ENCODE peak calls at places on chromosomes 16 and 17, in nine cellular contexts. One of them, this sample, is unnamed. For H3K27me3, the result is how much of the 10 kb centered on the place peaks cover.

GRCh38 chr16:31429314-31429713 is 1.2 kb upstream of the COX6A2 start:
- DNase-seq in uterus: no peak
- DNase-seq in fibroblast of lung: no peak
- DNase-seq in endothelial cell of umbilical vein: no peak
- DNase-seq in esophagus squamous epithelium: no peak
- DNase-seq in neural progenitor cell: no peak
- DNase-seq in MM.1S: no peak
- DNase-seq in bronchial epithelial cell: no peak
- DNase-seq in Peyer's patch: no peak
- DNase-seq in this sample: no peak

GRCh38 chr17:7586673-7587419 is 3.0 kb downstream of the SOX15 start:
- DNase-seq in uterus: no peak
- DNase-seq in fibroblast of lung: no peak
- DNase-seq in endothelial cell of umbilical vein: no peak
- DNase-seq in esophagus squamous epithelium: no peak
- DNase-seq in neural progenitor cell: no peak
- DNase-seq in MM.1S: no peak
- DNase-seq in bronchial epithelial cell: peak
- DNase-seq in Peyer's patch: peak
- DNase-seq in this sample: no peak

GRCh38 chr17:36008998-36009665 is 7.8 kb upstream of the CCL15 start:
- DNase-seq in uterus: no peak
- DNase-seq in fibroblast of lung: peak
- DNase-seq in endothelial cell of umbilical vein: peak
- DNase-seq in esophagus squamous epithelium: no peak
- DNase-seq in neural progenitor cell: no peak
- DNase-seq in MM.1S: peak
- DNase-seq in bronchial epithelial cell: no peak
- DNase-seq in Peyer's patch: peak
- DNase-seq in this sample: no peak

GRCh38 chr16:73179671-73180370 is 131.9 kb upstream of the ZFHX3 start:
- DNase-seq in uterus: peak
- DNase-seq in fibroblast of lung: peak
- DNase-seq in endothelial cell of umbilical vein: no peak
- DNase-seq in esophagus squamous epithelium: no peak
- DNase-seq in neural progenitor cell: no peak
- DNase-seq in MM.1S: no peak
- DNase-seq in bronchial epithelial cell: no peak
- DNase-seq in Peyer's patch: no peak
- DNase-seq in this sample: peak

GRCh38 chr16:5024632-5025031 is 9.1 kb downstream of the NAGPA start:
- DNase-seq in uterus: no peak
- DNase-seq in fibroblast of lung: peak
- DNase-seq in endothelial cell of umbilical vein: peak
- DNase-seq in esophagus squamous epithelium: no peak
- DNase-seq in neural progenitor cell: peak
- DNase-seq in MM.1S: peak
- DNase-seq in bronchial epithelial cell: peak
- DNase-seq in Peyer's patch: peak
- DNase-seq in this sample: no peak

GRCh38 chr17:4599505-4600281 is 15.4 kb downstream of the SMTNL2 start:
- DNase-seq in uterus: peak
- DNase-seq in fibroblast of lung: peak
- DNase-seq in endothelial cell of umbilical vein: no peak
- DNase-seq in esophagus squamous epithelium: no peak
- DNase-seq in neural progenitor cell: peak
- DNase-seq in MM.1S: no peak
- DNase-seq in bronchial epithelial cell: no peak
- DNase-seq in Peyer's patch: no peak
- DNase-seq in this sample: peak

GRCh38 chr17:76716834-76717205 is 6.1 kb upstream of the MXRA7 start:
- DNase-seq in uterus: no peak
- DNase-seq in fibroblast of lung: peak
- DNase-seq in endothelial cell of umbilical vein: no peak
- DNase-seq in esophagus squamous epithelium: no peak
- DNase-seq in neural progenitor cell: no peak
- DNase-seq in MM.1S: no peak
- DNase-seq in bronchial epithelial cell: no peak
- DNase-seq in Peyer's patch: no peak
- DNase-seq in this sample: no peak

GRCh38 chr16:27203429-27204231 is at the start of gene KDM8:
- DNase-seq in uterus: peak
- DNase-seq in fibroblast of lung: peak
- DNase-seq in endothelial cell of umbilical vein: peak
- DNase-seq in esophagus squamous epithelium: peak
- DNase-seq in neural progenitor cell: peak
- DNase-seq in MM.1S: peak
- DNase-seq in bronchial epithelial cell: peak
- DNase-seq in Peyer's patch: peak
- DNase-seq in this sample: peak

GRCh38 chr16:47244206-47244605 is 100.5 kb upstream of the NETO2 start:
- DNase-seq in uterus: no peak
- DNase-seq in fibroblast of lung: no peak
- DNase-seq in endothelial cell of umbilical vein: no peak
- DNase-seq in esophagus squamous epithelium: no peak
- DNase-seq in neural progenitor cell: no peak
- DNase-seq in MM.1S: no peak
- DNase-seq in bronchial epithelial cell: no peak
- DNase-seq in Peyer's patch: no peak
- DNase-seq in this sample: no peak

GRCh38 chr17:66790476-66791061 is 44.3 kb upstream of the CACNG5 start:
- DNase-seq in uterus: peak
- DNase-seq in fibroblast of lung: peak
- DNase-seq in endothelial cell of umbilical vein: no peak
- DNase-seq in esophagus squamous epithelium: no peak
- DNase-seq in neural progenitor cell: no peak
- DNase-seq in MM.1S: no peak
- DNase-seq in bronchial epithelial cell: no peak
- DNase-seq in Peyer's patch: no peak
- DNase-seq in this sample: no peak

GRCh38 chr17:72515291-72516065 is 394.7 kb downstream of the SOX9 start:
- DNase-seq in uterus: no peak
- DNase-seq in fibroblast of lung: peak
- DNase-seq in endothelial cell of umbilical vein: no peak
- DNase-seq in esophagus squamous epithelium: no peak
- DNase-seq in neural progenitor cell: peak
- DNase-seq in MM.1S: no peak
- DNase-seq in bronchial epithelial cell: no peak
- DNase-seq in Peyer's patch: no peak
- DNase-seq in this sample: no peak

GRCh38 chr17:56756536-56756935 is 77.2 kb downstream of the C17orf67 start:
- DNase-seq in uterus: no peak
- DNase-seq in fibroblast of lung: peak
- DNase-seq in endothelial cell of umbilical vein: peak
- DNase-seq in esophagus squamous epithelium: no peak
- DNase-seq in neural progenitor cell: no peak
- DNase-seq in MM.1S: no peak
- DNase-seq in bronchial epithelial cell: peak
- DNase-seq in Peyer's patch: no peak
- DNase-seq in this sample: no peak

DNA sequence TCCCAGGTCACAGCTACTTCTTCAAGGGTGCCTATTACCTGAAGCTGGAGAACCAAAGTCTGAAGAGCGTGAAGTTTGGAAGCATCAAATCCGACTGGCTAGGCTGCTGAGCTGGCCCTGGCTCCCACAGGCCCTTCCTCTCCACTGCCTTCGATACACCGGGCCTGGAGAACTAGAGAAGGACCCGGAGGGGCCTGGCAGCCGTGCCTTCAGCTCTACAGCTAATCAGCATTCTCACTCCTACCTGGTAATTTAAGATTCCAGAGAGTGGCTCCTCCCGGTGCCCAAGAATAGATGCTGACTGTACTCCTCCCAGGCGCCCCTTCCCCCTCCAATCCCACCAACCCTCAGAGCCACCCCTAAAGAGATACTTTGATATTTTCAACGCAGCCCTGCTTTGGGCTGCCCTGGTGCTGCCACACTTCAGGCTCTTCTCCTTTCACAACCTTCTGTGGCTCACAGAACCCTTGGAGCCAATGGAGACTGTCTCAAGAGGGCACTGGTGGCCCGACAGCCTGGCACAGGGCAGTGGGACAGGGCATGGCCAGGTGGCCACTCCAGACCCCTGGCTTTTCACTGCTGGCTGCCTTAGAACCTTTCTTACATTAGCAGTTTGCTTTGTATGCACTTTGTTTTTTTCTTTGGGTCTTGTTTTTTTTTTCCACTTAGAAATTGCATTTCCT is 3.4 kb upstream of the LPCAT2 start:
- DNase-seq in uterus: no peak
- DNase-seq in fibroblast of lung: no peak
- DNase-seq in endothelial cell of umbilical vein: no peak
- DNase-seq in esophagus squamous epithelium: no peak
- DNase-seq in neural progenitor cell: no peak
- DNase-seq in MM.1S: no peak
- DNase-seq in bronchial epithelial cell: no peak
- DNase-seq in Peyer's patch: no peak
- DNase-seq in this sample: no peak
- H3K27me3 ChIP-seq in uterus: under half
- H3K27me3 ChIP-seq in fibroblast of lung: under half
- H3K27me3 ChIP-seq in endothelial cell of umbilical vein: under half
- H3K27me3 ChIP-seq in esophagus squamous epithelium: under half
- H3K27me3 ChIP-seq in neural progenitor cell: under half
- H3K27me3 ChIP-seq in MM.1S: under half
- H3K27me3 ChIP-seq in bronchial epithelial cell: under half
- H3K27me3 ChIP-seq in Peyer's patch: under half
- H3K27me3 ChIP-seq in this sample: under half

DNA sequence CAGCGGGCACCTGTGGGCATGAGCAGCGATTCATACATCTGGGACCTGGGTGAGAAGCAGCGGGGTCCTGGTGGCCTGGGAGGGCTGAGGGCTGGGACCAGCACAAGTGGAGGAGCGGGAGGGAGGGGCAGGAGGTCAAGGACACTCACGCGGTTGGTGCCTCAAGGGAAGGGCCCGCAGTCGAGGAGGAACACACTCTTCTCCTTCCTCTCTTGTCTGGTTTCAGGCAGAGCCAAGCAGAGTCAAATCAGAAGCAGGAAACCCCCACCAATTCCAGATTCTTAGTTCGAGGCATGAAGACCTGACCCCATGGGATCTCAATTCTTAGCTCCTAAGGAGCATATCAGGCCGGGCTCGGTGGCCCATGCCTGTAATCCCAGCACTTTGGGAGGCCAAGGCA is 15.7 kb downstream of the DNAI2 start:
- DNase-seq in uterus: no peak
- DNase-seq in fibroblast of lung: no peak
- DNase-seq in endothelial cell of umbilical vein: no peak
- DNase-seq in esophagus squamous epithelium: no peak
- DNase-seq in neural progenitor cell: no peak
- DNase-seq in MM.1S: no peak
- DNase-seq in bronchial epithelial cell: no peak
- DNase-seq in Peyer's patch: no peak
- DNase-seq in this sample: no peak
- H3K27me3 ChIP-seq in uterus: under half
- H3K27me3 ChIP-seq in fibroblast of lung: under half
- H3K27me3 ChIP-seq in endothelial cell of umbilical vein: under half
- H3K27me3 ChIP-seq in esophagus squamous epithelium: under half
- H3K27me3 ChIP-seq in neural progenitor cell: under half
- H3K27me3 ChIP-seq in MM.1S: half or more
- H3K27me3 ChIP-seq in bronchial epithelial cell: under half
- H3K27me3 ChIP-seq in Peyer's patch: under half
- H3K27me3 ChIP-seq in this sample: under half

GRCh38 chr17:58398574-58399266 is 18.6 kb downstream of the RNF43 start:
- DNase-seq in uterus: no peak
- DNase-seq in fibroblast of lung: no peak
- DNase-seq in endothelial cell of umbilical vein: no peak
- DNase-seq in esophagus squamous epithelium: no peak
- DNase-seq in neural progenitor cell: no peak
- DNase-seq in MM.1S: no peak
- DNase-seq in bronchial epithelial cell: no peak
- DNase-seq in Peyer's patch: no peak
- DNase-seq in this sample: no peak

GRCh38 chr17:58400826-58401225 is 16.5 kb downstream of the RNF43 start:
- DNase-seq in uterus: no peak
- DNase-seq in fibroblast of lung: no peak
- DNase-seq in endothelial cell of umbilical vein: no peak
- DNase-seq in esophagus squamous epithelium: no peak
- DNase-seq in neural progenitor cell: no peak
- DNase-seq in MM.1S: no peak
- DNase-seq in bronchial epithelial cell: no peak
- DNase-seq in Peyer's patch: no peak
- DNase-seq in this sample: no peak

GRCh38 chr17:58399974-58400373 is 17.4 kb downstream of the RNF43 start:
- DNase-seq in uterus: no peak
- DNase-seq in fibroblast of lung: no peak
- DNase-seq in endothelial cell of umbilical vein: no peak
- DNase-seq in esophagus squamous epithelium: no peak
- DNase-seq in neural progenitor cell: no peak
- DNase-seq in MM.1S: no peak
- DNase-seq in bronchial epithelial cell: peak
- DNase-seq in Peyer's patch: no peak
- DNase-seq in this sample: no peak

GRCh38 chr17:58394534-58395223 is 22.7 kb downstream of the RNF43 start:
- DNase-seq in uterus: no peak
- DNase-seq in fibroblast of lung: no peak
- DNase-seq in endothelial cell of umbilical vein: no peak
- DNase-seq in esophagus squamous epithelium: no peak
- DNase-seq in neural progenitor cell: no peak
- DNase-seq in MM.1S: no peak
- DNase-seq in bronchial epithelial cell: peak
- DNase-seq in Peyer's patch: peak
- DNase-seq in this sample: no peak

GRCh38 chr17:58396173-58396572 is 21.2 kb downstream of the RNF43 start:
- DNase-seq in uterus: no peak
- DNase-seq in fibroblast of lung: no peak
- DNase-seq in endothelial cell of umbilical vein: no peak
- DNase-seq in esophagus squamous epithelium: no peak
- DNase-seq in neural progenitor cell: no peak
- DNase-seq in MM.1S: no peak
- DNase-seq in bronchial epithelial cell: no peak
- DNase-seq in Peyer's patch: no peak
- DNase-seq in this sample: no peak
- H3K27me3 ChIP-seq in uterus: under half
- H3K27me3 ChIP-seq in fibroblast of lung: under half
- H3K27me3 ChIP-seq in endothelial cell of umbilical vein: under half
- H3K27me3 ChIP-seq in esophagus squamous epithelium: under half
- H3K27me3 ChIP-seq in neural progenitor cell: under half
- H3K27me3 ChIP-seq in MM.1S: under half
- H3K27me3 ChIP-seq in bronchial epithelial cell: under half
- H3K27me3 ChIP-seq in Peyer's patch: under half
- H3K27me3 ChIP-seq in this sample: under half

GRCh38 chr16:83996481-83997252 is 28.6 kb downstream of the NECAB2 start:
- DNase-seq in uterus: no peak
- DNase-seq in fibroblast of lung: no peak
- DNase-seq in endothelial cell of umbilical vein: no peak
- DNase-seq in esophagus squamous epithelium: no peak
- DNase-seq in neural progenitor cell: no peak
- DNase-seq in MM.1S: no peak
- DNase-seq in bronchial epithelial cell: no peak
- DNase-seq in Peyer's patch: no peak
- DNase-seq in this sample: no peak
- H3K27me3 ChIP-seq in uterus: under half
- H3K27me3 ChIP-seq in fibroblast of lung: under half
- H3K27me3 ChIP-seq in endothelial cell of umbilical vein: under half
- H3K27me3 ChIP-seq in esophagus squamous epithelium: half or more
- H3K27me3 ChIP-seq in neural progenitor cell: under half
- H3K27me3 ChIP-seq in MM.1S: under half
- H3K27me3 ChIP-seq in bronchial epithelial cell: under half
- H3K27me3 ChIP-seq in Peyer's patch: under half
- H3K27me3 ChIP-seq in this sample: under half

This sample was measured in left ventricle myocardium inferior.